ENCODE peak calls at places on chromosome 22, in seven cellular contexts. One of them, this sample, is unnamed.

GRCh38 chr22:43843783-43844530 is 18.4 kb downstream of the SULT4A1 start:
- DNase-seq in heart left ventricle: no peak
- DNase-seq in tibial artery: no peak
- DNase-seq in transverse colon: no peak
- DNase-seq in GM23338: no peak
- DNase-seq in PC-3: no peak
- DNase-seq in IMR-90: no peak
- DNase-seq in this sample: no peak

GRCh38 chr22:45265546-45265945 is 19.2 kb upstream of the UPK3A start:
- DNase-seq in tibial artery: no peak
- DNase-seq in transverse colon: no peak
- DNase-seq in GM23338: no peak
- DNase-seq in IMR-90: no peak
- DNase-seq in PC-3: no peak
- DNase-seq in heart left ventricle: no peak
- DNase-seq in this sample: no peak

GRCh38 chr22:50012201-50013181 is at the start of gene IL17REL:
- DNase-seq in heart left ventricle: no peak
- DNase-seq in IMR-90: peak; percentile 10
- DNase-seq in PC-3: peak; percentile 20
- DNase-seq in GM23338: no peak
- DNase-seq in tibial artery: no peak
- DNase-seq in transverse colon: peak; percentile 41
- DNase-seq in this sample: peak; percentile 37

GRCh38 chr22:29253561-29254282 is 14.1 kb downstream of the RHBDD3 start:
- DNase-seq in transverse colon: no peak
- DNase-seq in tibial artery: peak; percentile 60
- DNase-seq in GM23338: peak; percentile 49
- DNase-seq in IMR-90: no peak
- DNase-seq in heart left ventricle: no peak
- DNase-seq in PC-3: no peak
- DNase-seq in this sample: no peak

GRCh38 chr22:43426816-43427215 is 15.0 kb downstream of the MPPED1 start:
- DNase-seq in GM23338: no peak
- DNase-seq in heart left ventricle: no peak
- DNase-seq in PC-3: no peak
- DNase-seq in tibial artery: no peak
- DNase-seq in IMR-90: no peak
- DNase-seq in transverse colon: no peak
- DNase-seq in this sample: no peak

GRCh38 chr22:26642465-26643367 is 14.7 kb upstream of the MIAT start:
- DNase-seq in GM23338: peak; percentile 71
- DNase-seq in transverse colon: peak; percentile 53
- DNase-seq in heart left ventricle: peak; percentile 33
- DNase-seq in PC-3: no peak
- DNase-seq in tibial artery: no peak
- DNase-seq in IMR-90: no peak
- DNase-seq in this sample: peak; percentile 22

GRCh38 chr22:24420072-24420976 is 7.1 kb upstream of the ADORA2A start:
- DNase-seq in transverse colon: no peak
- DNase-seq in PC-3: no peak
- DNase-seq in GM23338: peak; percentile 50
- DNase-seq in tibial artery: no peak
- DNase-seq in IMR-90: no peak
- DNase-seq in heart left ventricle: peak; percentile 69
- DNase-seq in this sample: no peak

GRCh38 chr22:50186789-50187523 is 1.2 kb downstream of the TRABD start:
- DNase-seq in PC-3: peak; percentile 33
- DNase-seq in tibial artery: no peak
- DNase-seq in transverse colon: peak; percentile 78
- DNase-seq in heart left ventricle: no peak
- DNase-seq in IMR-90: peak; percentile 25
- DNase-seq in GM23338: peak; percentile 44
- DNase-seq in this sample: peak; percentile 34

GRCh38 chr22:46957521-46957920 is 195.1 kb downstream of the TBC1D22A start:
- DNase-seq in heart left ventricle: no peak
- DNase-seq in PC-3: no peak
- DNase-seq in IMR-90: no peak
- DNase-seq in transverse colon: no peak
- DNase-seq in tibial artery: no peak
- DNase-seq in GM23338: no peak
- DNase-seq in this sample: no peak

GRCh38 chr22:43385770-43386641 is 25.8 kb upstream of the MPPED1 start:
- DNase-seq in IMR-90: peak; percentile 65
- DNase-seq in heart left ventricle: peak; percentile 76
- DNase-seq in tibial artery: peak; percentile 81
- DNase-seq in PC-3: peak; percentile 64
- DNase-seq in transverse colon: peak; percentile 72
- DNase-seq in GM23338: peak; percentile 88
- DNase-seq in this sample: peak; percentile 83

GRCh38 chr22:32632650-32633049 is 158.0 kb downstream of the FBXO7 start:
- DNase-seq in IMR-90: no peak
- DNase-seq in GM23338: no peak
- DNase-seq in tibial artery: no peak
- DNase-seq in PC-3: no peak
- DNase-seq in transverse colon: no peak
- DNase-seq in heart left ventricle: no peak
- DNase-seq in this sample: no peak

GRCh38 chr22:38203090-38203810 is 1.5 kb downstream of the MAFF start:
- DNase-seq in tibial artery: peak; percentile 82
- DNase-seq in transverse colon: peak; percentile 85
- DNase-seq in PC-3: peak; percentile 60
- DNase-seq in GM23338: peak; percentile 68
- DNase-seq in IMR-90: peak; percentile 53
- DNase-seq in heart left ventricle: peak; percentile 54
- DNase-seq in this sample: no peak

GRCh38 chr22:37905534-37906363 is at the start of gene MICALL1:
- DNase-seq in tibial artery: peak; percentile 83
- DNase-seq in IMR-90: peak; percentile 67
- DNase-seq in GM23338: peak; percentile 82
- DNase-seq in heart left ventricle: peak; percentile 81
- DNase-seq in transverse colon: peak; percentile 85
- DNase-seq in PC-3: peak; percentile 76
- DNase-seq in this sample: peak; percentile 61

GRCh38 chr22:24325105-24325757 is 54.6 kb downstream of the SPECC1L start:
- DNase-seq in tibial artery: no peak
- DNase-seq in PC-3: peak; percentile 47
- DNase-seq in IMR-90: peak; percentile 92
- DNase-seq in GM23338: peak; percentile 54
- DNase-seq in heart left ventricle: no peak
- DNase-seq in transverse colon: no peak
- DNase-seq in this sample: peak; percentile 78

GRCh38 chr22:48894064-48894671 is 933.5 kb downstream of the BRD1 start:
- DNase-seq in GM23338: no peak
- DNase-seq in transverse colon: no peak
- DNase-seq in IMR-90: no peak
- DNase-seq in heart left ventricle: no peak
- DNase-seq in PC-3: no peak
- DNase-seq in tibial artery: no peak
- DNase-seq in this sample: peak; percentile 30

GRCh38 chr22:20239951-20240773 is 28.0 kb downstream of the RTN4R start:
- DNase-seq in heart left ventricle: peak; percentile 81
- DNase-seq in transverse colon: no peak
- DNase-seq in IMR-90: no peak
- DNase-seq in GM23338: peak; percentile 44
- DNase-seq in tibial artery: no peak
- DNase-seq in PC-3: no peak
- DNase-seq in this sample: no peak
- H3K4me3 ChIP-seq in heart left ventricle: no peak overlapping the region
- H3K4me3 ChIP-seq in transverse colon: no peak overlapping the region
- H3K4me3 ChIP-seq in IMR-90: no peak overlapping the region
- H3K4me3 ChIP-seq in GM23338: no peak overlapping the region
- H3K4me3 ChIP-seq in tibial artery: no peak overlapping the region
- H3K4me3 ChIP-seq in PC-3: no peak overlapping the region
- H3K4me3 ChIP-seq in this sample: no peak overlapping the region

GRCh38 chr22:17423616-17424015 is 54.4 kb downstream of the CECR2 start:
- DNase-seq in GM23338: no peak
- DNase-seq in PC-3: no peak
- DNase-seq in heart left ventricle: no peak
- DNase-seq in IMR-90: no peak
- DNase-seq in tibial artery: no peak
- DNase-seq in transverse colon: no peak
- DNase-seq in this sample: no peak
- H3K4me1 ChIP-seq in GM23338: peaks cover 44% of the 10 kb centered on the region
- H3K4me1 ChIP-seq in PC-3: no peaks in the 10 kb centered on the region
- H3K4me1 ChIP-seq in heart left ventricle: no peaks in the 10 kb centered on the region
- H3K4me1 ChIP-seq in IMR-90: no peaks in the 10 kb centered on the region
- H3K4me1 ChIP-seq in tibial artery: no peaks in the 10 kb centered on the region
- H3K4me1 ChIP-seq in transverse colon: no peaks in the 10 kb centered on the region
- H3K4me1 ChIP-seq in this sample: no peaks in the 10 kb centered on the region

GRCh38 chr22:17888855-17889254 is 114.6 kb upstream of the BID start:
- DNase-seq in transverse colon: no peak
- DNase-seq in GM23338: peak; percentile 80
- DNase-seq in IMR-90: peak; percentile 47
- DNase-seq in heart left ventricle: no peak
- DNase-seq in tibial artery: no peak
- DNase-seq in PC-3: no peak
- DNase-seq in this sample: no peak

GRCh38 chr22:17890892-17891291 is 116.6 kb upstream of the BID start:
- DNase-seq in heart left ventricle: no peak
- DNase-seq in tibial artery: no peak
- DNase-seq in PC-3: no peak
- DNase-seq in transverse colon: no peak
- DNase-seq in IMR-90: no peak
- DNase-seq in GM23338: no peak
- DNase-seq in this sample: no peak

GRCh38 chr22:17893900-17894299 is 119.6 kb upstream of the BID start:
- DNase-seq in IMR-90: no peak
- DNase-seq in transverse colon: peak; percentile 73
- DNase-seq in GM23338: no peak
- DNase-seq in PC-3: no peak
- DNase-seq in heart left ventricle: no peak
- DNase-seq in tibial artery: no peak
- DNase-seq in this sample: no peak

GRCh38 chr22:17890245-17890671 is 116.0 kb upstream of the BID start:
- DNase-seq in tibial artery: no peak
- DNase-seq in transverse colon: peak; percentile 55
- DNase-seq in IMR-90: peak; percentile 53
- DNase-seq in GM23338: no peak
- DNase-seq in PC-3: peak; percentile 44
- DNase-seq in heart left ventricle: no peak
- DNase-seq in this sample: no peak

DNA sequence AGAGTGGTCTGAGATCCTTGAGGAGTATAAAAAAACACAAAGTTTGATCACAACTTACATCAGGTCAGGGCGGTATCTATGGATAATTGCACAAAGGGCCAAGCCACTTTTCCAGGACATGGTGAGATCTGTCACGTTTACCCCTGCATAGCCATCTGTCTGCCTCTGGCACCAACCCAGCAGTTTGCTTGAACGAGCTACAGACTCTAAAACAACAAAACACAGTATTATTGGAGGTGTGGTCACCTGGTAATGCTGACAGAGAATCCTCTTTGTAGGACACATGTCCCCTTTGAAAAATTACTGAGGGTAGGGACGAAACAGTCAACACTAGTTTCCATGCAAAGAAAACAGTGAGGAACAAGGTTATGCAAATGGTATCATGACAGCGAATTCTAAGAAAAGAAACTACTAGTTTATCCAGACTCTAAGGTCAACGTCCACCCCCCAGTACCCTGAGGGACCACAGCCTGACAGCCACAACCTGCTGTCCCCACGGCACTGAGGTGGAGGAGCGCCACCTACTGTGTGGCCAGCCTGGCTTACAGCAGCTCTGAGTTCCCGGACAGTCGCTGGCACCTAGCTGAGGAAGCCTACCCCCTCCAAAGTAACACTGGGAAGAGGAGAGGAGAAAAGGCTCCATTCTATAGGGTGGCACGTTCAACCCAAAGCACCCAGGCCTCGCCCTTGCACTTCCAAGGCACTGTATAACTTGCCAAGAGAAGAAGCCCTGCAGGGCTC is 117.3 kb upstream of the BID start:
- DNase-seq in GM23338: peak; percentile 59
- DNase-seq in IMR-90: no peak
- DNase-seq in PC-3: no peak
- DNase-seq in heart left ventricle: peak; percentile 61
- DNase-seq in transverse colon: peak; percentile 83
- DNase-seq in tibial artery: peak; percentile 71
- DNase-seq in this sample: no peak
- TF ChIP-seq CTCF in GM23338: peak; percentile 58
- TF ChIP-seq CTCF in IMR-90: peak; percentile 1
- TF ChIP-seq CTCF in PC-3: peak; percentile 45
- TF ChIP-seq CTCF in heart left ventricle: peak; percentile 70
- TF ChIP-seq CTCF in transverse colon: peak; percentile 65
- TF ChIP-seq CTCF in tibial artery: peak; percentile 53
- TF ChIP-seq CTCF in this sample: peak; percentile 43

GRCh38 chr22:31491218-31491962 is 1.7 kb upstream of the EIF4ENIF1 start:
- DNase-seq in tibial artery: no peak
- DNase-seq in heart left ventricle: no peak
- DNase-seq in IMR-90: no peak
- DNase-seq in GM23338: peak; percentile 52
- DNase-seq in PC-3: no peak
- DNase-seq in transverse colon: no peak
- DNase-seq in this sample: no peak
- H3K4me3 ChIP-seq in tibial artery: no peak overlapping the region
- H3K4me3 ChIP-seq in heart left ventricle: no peak overlapping the region
- H3K4me3 ChIP-seq in IMR-90: no peak overlapping the region
- H3K4me3 ChIP-seq in GM23338: peak overlapping the region; percentile 97
- H3K4me3 ChIP-seq in PC-3: peak overlapping the region; percentile 99
- H3K4me3 ChIP-seq in transverse colon: peak overlapping the region; percentile 94
- H3K4me3 ChIP-seq in this sample: peak overlapping the region; percentile 73